ENCODE peak calls at places on chromosome 21, in ten cellular contexts. G is heart left ventricle, N is left lung, J is GM23338, C is aorta, U is right lobe of liver, A is endodermal cell, Y is Panc1, B is psoas muscle, F is right cardiac atrium. O is an unnamed sample. For H3K4me1, the result is how much of the 10 kb centered on the place peaks cover.

GRCh38 chr21:17598437-17598836 is 14.3 kb downstream of the BTG3 start:
- DNase-seq in G (no peak), N (no peak), J (no peak), C (no peak), U (no peak), A (no peak), Y (no peak), B (no peak), F (no peak), O (no peak)

GRCh38 chr21:19999369-20000272 is 998.6 kb upstream of the NCAM2 start:
- DNase-seq in G (no peak), N (peak), J (no peak), C (no peak), U (no peak), A (no peak), Y (no peak), B (no peak), F (no peak), O (no peak)

GRCh38 chr21:45365608-45366241 is 39.2 kb upstream of the COL18A1 start:
- DNase-seq in G (no peak), N (peak), J (peak), C (no peak), U (no peak), A (peak), Y (no peak), B (no peak), F (peak), O (no peak)

GRCh38 chr21:15250384-15250783 is 185.6 kb upstream of the NRIP1 start:
- DNase-seq in G (no peak), N (no peak), J (no peak), C (no peak), U (no peak), A (no peak), Y (no peak), B (no peak), F (no peak), O (no peak)

GRCh38 chr21:15275615-15276228 is 210.9 kb upstream of the NRIP1 start:
- DNase-seq in G (no peak), N (no peak), J (no peak), C (no peak), U (no peak), A (no peak), Y (no peak), B (no peak), F (no peak), O (no peak)

GRCh38 chr21:16454371-16454770 is 724.6 kb downstream of the USP25 start:
- DNase-seq in G (no peak), N (no peak), J (peak), C (no peak), U (no peak), A (no peak), Y (no peak), B (no peak), F (no peak), O (no peak)

GRCh38 chr21:42455196-42455595 is 40.8 kb downstream of the RSPH1 start:
- DNase-seq in G (no peak), N (no peak), J (no peak), C (no peak), U (no peak), A (no peak), Y (no peak), B (no peak), F (no peak), O (no peak)

GRCh38 chr21:45209046-45209445 is 78.6 kb downstream of the POFUT2 start:
- DNase-seq in G (no peak), N (no peak), J (no peak), C (no peak), U (no peak), A (no peak), Y (no peak), B (no peak), F (no peak), O (no peak)

GRCh38 chr21:45302082-45303061 is 14.7 kb upstream of the POFUT2 start:
- DNase-seq in G (peak), N (peak), J (no peak), C (peak), U (no peak), A (peak), Y (no peak), B (peak), F (peak), O (no peak)

GRCh38 chr21:42176864-42177263 is 42.1 kb upstream of the ABCG1 start:
- DNase-seq in G (no peak), N (no peak), J (no peak), C (no peak), U (no peak), A (no peak), Y (no peak), B (no peak), F (no peak), O (no peak)

GRCh38 chr21:26710155-26710554 is 135.1 kb downstream of the ADAMTS1 start:
- DNase-seq in G (no peak), N (no peak), J (peak), C (no peak), U (no peak), A (no peak), Y (no peak), B (no peak), F (no peak), O (no peak)

GRCh38 chr21:42685954-42686500 is 32.6 kb downstream of the PDE9A start:
- DNase-seq in G (no peak), N (peak), J (no peak), C (no peak), U (no peak), A (no peak), Y (no peak), B (no peak), F (peak), O (no peak)

DNA sequence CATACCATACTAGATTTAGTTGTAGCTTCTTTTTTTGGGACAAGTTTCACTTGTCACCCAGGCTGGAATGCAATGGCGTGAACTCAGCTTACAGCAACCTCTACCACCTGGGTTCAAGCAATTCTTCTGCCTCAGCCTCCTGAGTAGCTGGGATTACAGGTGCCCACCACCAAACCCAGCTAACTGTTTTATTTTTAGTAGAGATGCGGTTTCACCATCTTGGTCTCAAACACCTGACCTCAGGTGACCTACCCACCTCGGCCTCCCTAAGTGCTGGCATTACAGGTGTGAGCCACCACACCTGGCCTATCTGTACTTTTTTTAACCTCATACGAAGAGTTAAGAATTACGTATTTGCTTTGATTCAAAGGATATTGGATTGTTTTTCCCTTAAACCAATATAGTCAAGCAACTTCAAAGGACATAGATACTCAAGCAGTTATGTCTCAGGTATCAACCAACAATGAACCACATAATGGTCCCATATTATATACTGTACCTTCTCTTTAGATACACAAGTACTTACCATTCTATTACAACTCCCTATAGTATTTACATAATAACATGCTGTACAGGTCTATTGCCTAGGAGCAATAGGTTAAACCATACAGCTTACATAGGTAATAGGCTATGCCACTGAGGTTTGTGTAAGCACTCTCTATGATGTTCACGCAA is 7.5 kb downstream of the HMGN1 start:
- DNase-seq in G (no peak), N (no peak), J (no peak), C (no peak), U (no peak), A (no peak), Y (no peak), B (no peak), F (no peak), O (no peak)
- H3K27ac ChIP-seq in G (no peak), N (no peak), J (no peak), C (no peak), U (no peak), A (no peak), Y (no peak), B (no peak), F (no peak), O (no peak)

GRCh38 chr21:33399821-33400220 is 3.4 kb upstream of the IFNGR2 start:
- DNase-seq in G (peak), N (no peak), J (no peak), C (no peak), U (no peak), A (no peak), Y (no peak), B (no peak), F (no peak), O (no peak)
- H3K4me1 ChIP-seq in G (under half), N (under half), J (under half), C (under half), U (under half), A (under half), Y (under half), B (under half), F (under half), O (under half)

DNA sequence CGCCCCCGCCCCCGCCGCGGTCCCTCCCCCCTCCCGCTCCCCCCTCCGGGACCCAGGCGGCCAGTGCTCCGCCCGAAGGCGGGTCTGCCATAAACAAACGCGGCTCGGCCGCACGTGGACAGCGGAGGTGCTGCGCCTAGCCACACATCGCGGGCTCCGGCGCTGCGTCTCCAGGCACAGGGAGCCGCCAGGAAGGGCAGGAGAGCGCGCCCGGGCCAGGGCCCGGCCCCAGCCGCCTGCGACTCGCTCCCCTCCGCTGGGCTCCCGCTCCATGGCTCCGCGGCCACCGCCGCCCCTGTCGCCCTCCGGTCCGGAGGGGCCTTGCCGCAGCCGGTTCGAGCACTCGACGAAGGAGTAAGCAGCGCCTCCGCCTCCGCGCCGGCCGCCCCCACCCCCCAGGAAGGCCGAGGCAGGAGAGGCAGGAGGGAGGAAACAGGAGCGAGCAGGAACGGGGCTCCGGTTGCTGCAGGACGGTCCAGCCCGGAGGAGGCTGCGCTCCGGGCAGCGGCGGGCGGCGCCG is at the start of gene SIM2:
- DNase-seq in G (no peak), N (peak), J (peak), C (no peak), U (no peak), A (peak), Y (no peak), B (no peak), F (no peak), O (no peak)
- H3K27ac ChIP-seq in G (no peak), N (no peak), J (no peak), C (no peak), U (no peak), A (no peak), Y (peak), B (no peak), F (no peak), O (no peak)

GRCh38 chr21:35026617-35027557 is 22.2 kb downstream of the RUNX1 start:
- DNase-seq in G (peak), N (peak), J (peak), C (peak), U (peak), A (peak), Y (no peak), B (peak), F (peak), O (peak)

GRCh38 chr21:35027558-35028450 is 21.3 kb downstream of the RUNX1 start:
- DNase-seq in G (no peak), N (no peak), J (peak), C (no peak), U (no peak), A (no peak), Y (no peak), B (no peak), F (no peak), O (peak)

GRCh38 chr21:35025206-35026152 is 23.6 kb downstream of the RUNX1 start:
- DNase-seq in G (no peak), N (no peak), J (no peak), C (no peak), U (no peak), A (peak), Y (no peak), B (no peak), F (no peak), O (no peak)

GRCh38 chr21:35026153-35026499 is 23.0 kb downstream of the RUNX1 start:
- DNase-seq in G (no peak), N (no peak), J (no peak), C (no peak), U (no peak), A (peak), Y (no peak), B (no peak), F (no peak), O (no peak)

GRCh38 chr21:35028451-35028757 is 20.7 kb downstream of the RUNX1 start:
- DNase-seq in G (no peak), N (no peak), J (no peak), C (no peak), U (no peak), A (no peak), Y (no peak), B (no peak), F (no peak), O (no peak)
- H3K4me1 ChIP-seq in G (under half), N (under half), J (under half), C (under half), U (under half), A (under half), Y (under half), B (under half), F (under half), O (half or more)

GRCh38 chr21:33026878-33027400 is 1.2 kb downstream of the OLIG2 start:
- DNase-seq in G (no peak), N (peak), J (peak), C (peak), U (no peak), A (peak), Y (no peak), B (no peak), F (no peak), O (no peak)

GRCh38 chr21:33028759-33029511 is 3.2 kb downstream of the OLIG2 start:
- DNase-seq in G (no peak), N (peak), J (peak), C (no peak), U (no peak), A (peak), Y (no peak), B (no peak), F (no peak), O (no peak)

GRCh38 chr21:33026299-33026858 is 644 bp downstream of the OLIG2 start:
- DNase-seq in G (no peak), N (no peak), J (no peak), C (no peak), U (no peak), A (peak), Y (no peak), B (no peak), F (no peak), O (no peak)

GRCh38 chr21:33028271-33028670 is 2.5 kb downstream of the OLIG2 start:
- DNase-seq in G (no peak), N (no peak), J (peak), C (no peak), U (no peak), A (peak), Y (no peak), B (no peak), F (no peak), O (no peak)

GRCh38 chr21:33027401-33028185 is 1.9 kb downstream of the OLIG2 start:
- DNase-seq in G (no peak), N (peak), J (peak), C (no peak), U (no peak), A (peak), Y (no peak), B (no peak), F (no peak), O (no peak)
- H3K27ac ChIP-seq in G (no peak), N (no peak), J (no peak), C (no peak), U (no peak), A (no peak), Y (no peak), B (no peak), F (no peak), O (no peak)

DNA sequence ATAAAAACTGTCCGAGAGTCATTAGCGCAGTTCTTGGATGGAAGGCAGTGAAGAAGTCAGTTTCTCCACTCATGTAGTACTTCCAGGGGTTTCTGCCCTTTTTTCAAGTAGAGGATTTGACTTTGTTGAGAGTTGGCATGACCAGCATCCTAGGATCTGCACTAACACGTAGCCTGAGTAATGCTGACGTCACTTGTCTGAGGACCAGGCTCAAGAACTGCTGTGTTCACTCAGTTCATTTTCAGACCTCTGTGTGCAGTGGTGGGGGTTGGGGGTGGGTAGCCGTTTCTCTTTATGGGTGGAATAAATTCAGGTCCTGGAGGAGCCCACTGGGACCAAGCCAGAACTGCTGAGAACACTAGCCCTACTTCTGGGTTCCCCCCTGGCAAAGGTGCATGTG is 53.3 kb downstream of the MRPS6 start:
- DNase-seq in G (no peak), N (no peak), J (no peak), C (no peak), U (no peak), A (no peak), Y (no peak), B (no peak), F (no peak), O (no peak)
- H3K4me1 ChIP-seq in G (under half), N (under half), J (half or more), C (under half), U (under half), A (under half), Y (under half), B (half or more), F (under half), O (under half)